ENCODE peak calls at places on chromosomes 16 and 17, in nine cellular contexts. One of them, this sample, is unnamed.

GRCh38 chr16:1791256-1791942 is 2.1 kb downstream of the IGFALS start:
- DNase-seq in left ventricle myocardium inferior: no peak
- DNase-seq in NCI-H2107: no peak
- DNase-seq in cardiac muscle cell: no peak
- DNase-seq in LoVo: no peak
- DNase-seq in activated CD4-positive, CD25-positive, alpha-beta regulatory T cell: no peak
- DNase-seq in AG04449: no peak
- DNase-seq in adrenal gland: no peak
- DNase-seq in hypothalamus: no peak
- DNase-seq in this sample: no peak

GRCh38 chr16:22962905-22963304 is 148.9 kb downstream of the HS3ST2 start:
- DNase-seq in left ventricle myocardium inferior: no peak
- DNase-seq in NCI-H2107: no peak
- DNase-seq in cardiac muscle cell: no peak
- DNase-seq in LoVo: no peak
- DNase-seq in activated CD4-positive, CD25-positive, alpha-beta regulatory T cell: no peak
- DNase-seq in AG04449: no peak
- DNase-seq in adrenal gland: no peak
- DNase-seq in hypothalamus: no peak
- DNase-seq in this sample: no peak

GRCh38 chr17:28570716-28571254 is 539 bp downstream of the PIGS start:
- DNase-seq in left ventricle myocardium inferior: peak
- DNase-seq in NCI-H2107: no peak
- DNase-seq in cardiac muscle cell: no peak
- DNase-seq in LoVo: peak
- DNase-seq in activated CD4-positive, CD25-positive, alpha-beta regulatory T cell: no peak
- DNase-seq in AG04449: no peak
- DNase-seq in adrenal gland: peak
- DNase-seq in hypothalamus: peak
- DNase-seq in this sample: no peak

GRCh38 chr17:79836952-79837887 is 2.0 kb downstream of the CBX4 start:
- DNase-seq in left ventricle myocardium inferior: peak
- DNase-seq in NCI-H2107: peak
- DNase-seq in cardiac muscle cell: peak
- DNase-seq in LoVo: no peak
- DNase-seq in activated CD4-positive, CD25-positive, alpha-beta regulatory T cell: no peak
- DNase-seq in AG04449: no peak
- DNase-seq in adrenal gland: peak
- DNase-seq in hypothalamus: peak
- DNase-seq in this sample: no peak

GRCh38 chr17:39715375-39716072 is 14.8 kb downstream of the MIEN1 start:
- DNase-seq in left ventricle myocardium inferior: no peak
- DNase-seq in NCI-H2107: no peak
- DNase-seq in cardiac muscle cell: no peak
- DNase-seq in LoVo: no peak
- DNase-seq in activated CD4-positive, CD25-positive, alpha-beta regulatory T cell: no peak
- DNase-seq in AG04449: no peak
- DNase-seq in adrenal gland: no peak
- DNase-seq in hypothalamus: no peak
- DNase-seq in this sample: no peak

GRCh38 chr17:31517524-31517923 is 126.0 kb downstream of the RAB11FIP4 start:
- DNase-seq in left ventricle myocardium inferior: no peak
- DNase-seq in NCI-H2107: no peak
- DNase-seq in cardiac muscle cell: no peak
- DNase-seq in LoVo: no peak
- DNase-seq in activated CD4-positive, CD25-positive, alpha-beta regulatory T cell: no peak
- DNase-seq in AG04449: no peak
- DNase-seq in adrenal gland: no peak
- DNase-seq in hypothalamus: no peak
- DNase-seq in this sample: no peak

GRCh38 chr16:9670058-9670457 is 512.2 kb downstream of the GRIN2A start:
- DNase-seq in left ventricle myocardium inferior: no peak
- DNase-seq in NCI-H2107: no peak
- DNase-seq in cardiac muscle cell: no peak
- DNase-seq in LoVo: no peak
- DNase-seq in activated CD4-positive, CD25-positive, alpha-beta regulatory T cell: no peak
- DNase-seq in AG04449: no peak
- DNase-seq in adrenal gland: no peak
- DNase-seq in hypothalamus: no peak
- DNase-seq in this sample: no peak

GRCh38 chr17:74212262-74212912 is 984 bp upstream of the TTYH2 start:
- DNase-seq in left ventricle myocardium inferior: peak
- DNase-seq in NCI-H2107: no peak
- DNase-seq in cardiac muscle cell: no peak
- DNase-seq in LoVo: peak
- DNase-seq in activated CD4-positive, CD25-positive, alpha-beta regulatory T cell: no peak
- DNase-seq in AG04449: no peak
- DNase-seq in adrenal gland: peak
- DNase-seq in hypothalamus: peak
- DNase-seq in this sample: no peak

GRCh38 chr17:71628306-71628705 is 492.5 kb upstream of the SOX9 start:
- DNase-seq in left ventricle myocardium inferior: no peak
- DNase-seq in NCI-H2107: no peak
- DNase-seq in cardiac muscle cell: no peak
- DNase-seq in LoVo: peak
- DNase-seq in activated CD4-positive, CD25-positive, alpha-beta regulatory T cell: no peak
- DNase-seq in AG04449: no peak
- DNase-seq in adrenal gland: no peak
- DNase-seq in hypothalamus: no peak
- DNase-seq in this sample: no peak